ENCODE peak calls at places on chromosomes 13 and 19, in four cellular contexts. One of them, this sample, is unnamed.

GRCh38 chr13:34808649-34809048 is 133.4 kb upstream of the NBEA start:
- DNase-seq in non-pigmented ciliary epithelial cell: no peak
- DNase-seq in nucleus accumbens: no peak
- DNase-seq in GM04503: no peak
- DNase-seq in this sample: no peak

GRCh38 chr19:16327501-16327900 is 2.9 kb downstream of the KLF2 start:
- DNase-seq in non-pigmented ciliary epithelial cell: no peak
- DNase-seq in nucleus accumbens: no peak
- DNase-seq in GM04503: no peak
- DNase-seq in this sample: no peak

GRCh38 chr19:5186293-5187050 is 154.1 kb downstream of the PTPRS start:
- DNase-seq in non-pigmented ciliary epithelial cell: peak
- DNase-seq in nucleus accumbens: no peak
- DNase-seq in GM04503: peak
- DNase-seq in this sample: no peak

GRCh38 chr19:41447732-41448332 is 4.9 kb downstream of the ERICH4 start:
- DNase-seq in non-pigmented ciliary epithelial cell: no peak
- DNase-seq in nucleus accumbens: no peak
- DNase-seq in GM04503: no peak
- DNase-seq in this sample: no peak

GRCh38 chr13:113443991-113444390 is 9.3 kb downstream of the ADPRHL1 start:
- DNase-seq in non-pigmented ciliary epithelial cell: no peak
- DNase-seq in nucleus accumbens: no peak
- DNase-seq in GM04503: no peak
- DNase-seq in this sample: no peak

GRCh38 chr13:41216160-41216559 is 21.8 kb upstream of the KBTBD7 start:
- DNase-seq in non-pigmented ciliary epithelial cell: peak
- DNase-seq in nucleus accumbens: no peak
- DNase-seq in GM04503: no peak
- DNase-seq in this sample: no peak

GRCh38 chr13:79231887-79232286 is 174.2 kb downstream of the RBM26 start:
- DNase-seq in non-pigmented ciliary epithelial cell: no peak
- DNase-seq in nucleus accumbens: no peak
- DNase-seq in GM04503: no peak
- DNase-seq in this sample: no peak

GRCh38 chr19:58395220-58395978 is at the start of gene RNF225:
- DNase-seq in non-pigmented ciliary epithelial cell: no peak
- DNase-seq in nucleus accumbens: no peak
- DNase-seq in GM04503: no peak
- DNase-seq in this sample: peak

GRCh38 chr19:12664406-12665280 is 1.9 kb downstream of the MAN2B1 start:
- DNase-seq in non-pigmented ciliary epithelial cell: no peak
- DNase-seq in nucleus accumbens: no peak
- DNase-seq in GM04503: no peak
- DNase-seq in this sample: peak

GRCh38 chr13:49610176-49610575 is 18.1 kb upstream of the ARL11 start:
- DNase-seq in non-pigmented ciliary epithelial cell: no peak
- DNase-seq in nucleus accumbens: no peak
- DNase-seq in GM04503: no peak
- DNase-seq in this sample: peak

GRCh38 chr13:98172570-98173405 is 4.3 kb downstream of the RNF113B start:
- DNase-seq in non-pigmented ciliary epithelial cell: no peak
- DNase-seq in nucleus accumbens: no peak
- DNase-seq in GM04503: peak
- DNase-seq in this sample: no peak

GRCh38 chr13:66528903-66529576 is 701.1 kb downstream of the PCDH9 start:
- DNase-seq in non-pigmented ciliary epithelial cell: no peak
- DNase-seq in nucleus accumbens: no peak
- DNase-seq in GM04503: no peak
- DNase-seq in this sample: no peak

GRCh38 chr19:7970716-7971448 is 27.4 kb upstream of the TIMM44 start:
- DNase-seq in non-pigmented ciliary epithelial cell: no peak
- DNase-seq in nucleus accumbens: no peak
- DNase-seq in GM04503: no peak
- DNase-seq in this sample: peak

GRCh38 chr19:54248016-54248601 is 5.5 kb upstream of the LILRA6 start:
- DNase-seq in non-pigmented ciliary epithelial cell: no peak
- DNase-seq in nucleus accumbens: no peak
- DNase-seq in GM04503: no peak
- DNase-seq in this sample: no peak

GRCh38 chr13:110555601-110556223 is 5.8 kb downstream of the RAB20 start:
- DNase-seq in non-pigmented ciliary epithelial cell: no peak
- DNase-seq in nucleus accumbens: no peak
- DNase-seq in GM04503: no peak
- DNase-seq in this sample: no peak

GRCh38 chr19:55353803-55354697 is 469 bp downstream of the COX6B2 start:
- DNase-seq in non-pigmented ciliary epithelial cell: no peak
- DNase-seq in nucleus accumbens: no peak
- DNase-seq in GM04503: no peak
- DNase-seq in this sample: peak

GRCh38 chr13:23428183-23428528 is 5.3 kb downstream of the SACS start:
- DNase-seq in non-pigmented ciliary epithelial cell: peak
- DNase-seq in nucleus accumbens: no peak
- DNase-seq in GM04503: no peak
- DNase-seq in this sample: no peak

GRCh38 chr13:77674802-77675201 is 22.7 kb upstream of the SLAIN1 start:
- DNase-seq in non-pigmented ciliary epithelial cell: no peak
- DNase-seq in nucleus accumbens: no peak
- DNase-seq in GM04503: no peak
- DNase-seq in this sample: no peak

This sample was measured in BE2C.